ENCODE peak calls at places on chromosomes 6 and 20, in nine cellular contexts. I is SJSA1; Y is PC-3; V is MM.1S; T is IMR-90; W is CD4-positive, CD25-positive, alpha-beta regulatory T cell; A is CD4-positive, alpha-beta T cell; H is RWPE1; P is transverse colon. F is an unnamed sample.

GRCh38 chr6:12331951-12332749 is 42.0 kb downstream of the EDN1 start:
- DNase-seq in I (peak; percentile 52), Y (peak; percentile 53), V (no peak), T (peak; percentile 58), W (no peak), A (no peak), H (no peak), P (peak; percentile 58), F (peak; percentile 88)

GRCh38 chr6:106783631-106784566 is 154.5 kb downstream of the QRSL1 start:
- DNase-seq in I (no peak), Y (peak; percentile 62), V (no peak), T (no peak), W (no peak), A (no peak), H (peak; percentile 80), P (no peak), F (peak; percentile 67)

GRCh38 chr6:27837636-27838512 is 74.3 kb downstream of the OR2B2 start:
- DNase-seq in I (peak; percentile 74), Y (peak; percentile 99), V (peak; percentile 99), T (peak; percentile 100), W (peak; percentile 79), A (peak; percentile 70), H (peak; percentile 97), P (peak; percentile 87), F (peak; percentile 96)

GRCh38 chr6:122553697-122554096 is 56.5 kb upstream of the PKIB start:
- DNase-seq in I (no peak), Y (no peak), V (no peak), T (no peak), W (no peak), A (no peak), H (no peak), P (no peak), F (no peak)

GRCh38 chr6:101114703-101115102 is 233.6 kb upstream of the ASCC3 start:
- DNase-seq in I (peak; percentile 16), Y (peak; percentile 58), V (peak; percentile 45), T (peak; percentile 20), W (no peak), A (no peak), H (peak; percentile 32), P (no peak), F (peak; percentile 10)

GRCh38 chr6:157014871-157015270 is 237.7 kb downstream of the ARID1B start:
- DNase-seq in I (no peak), Y (no peak), V (no peak), T (no peak), W (no peak), A (no peak), H (no peak), P (no peak), F (no peak)

GRCh38 chr6:170075659-170076223 is 215.1 kb downstream of the DLL1 start:
- DNase-seq in I (no peak), Y (no peak), V (no peak), T (no peak), W (no peak), A (no peak), H (no peak), P (peak; percentile 8), F (no peak)

GRCh38 chr6:89350281-89351037 is 2.1 kb downstream of the UBE2J1 start:
- DNase-seq in I (peak; percentile 24), Y (no peak), V (peak; percentile 58), T (no peak), W (no peak), A (no peak), H (no peak), P (no peak), F (no peak)

GRCh38 chr20:46587986-46588385 is 37.5 kb upstream of the OCSTAMP start:
- DNase-seq in I (no peak), Y (no peak), V (no peak), T (no peak), W (no peak), A (no peak), H (no peak), P (no peak), F (no peak)

GRCh38 chr20:46088409-46089075 is 1.2 kb downstream of the NCOA5 start:
- DNase-seq in I (peak; percentile 24), Y (peak; percentile 68), V (peak; percentile 45), T (peak; percentile 8), W (no peak), A (no peak), H (peak; percentile 48), P (no peak), F (no peak)

GRCh38 chr6:41371461-41371991 is 36.1 kb downstream of the NCR2 start:
- DNase-seq in I (no peak), Y (no peak), V (no peak), T (peak; percentile 42), W (no peak), A (no peak), H (no peak), P (peak; percentile 38), F (no peak)

GRCh38 chr20:47574616-47575401 is 73.1 kb downstream of the NCOA3 start:
- DNase-seq in I (no peak), Y (peak; percentile 26), V (peak; percentile 60), T (peak; percentile 49), W (no peak), A (no peak), H (no peak), P (no peak), F (no peak)

DNA sequence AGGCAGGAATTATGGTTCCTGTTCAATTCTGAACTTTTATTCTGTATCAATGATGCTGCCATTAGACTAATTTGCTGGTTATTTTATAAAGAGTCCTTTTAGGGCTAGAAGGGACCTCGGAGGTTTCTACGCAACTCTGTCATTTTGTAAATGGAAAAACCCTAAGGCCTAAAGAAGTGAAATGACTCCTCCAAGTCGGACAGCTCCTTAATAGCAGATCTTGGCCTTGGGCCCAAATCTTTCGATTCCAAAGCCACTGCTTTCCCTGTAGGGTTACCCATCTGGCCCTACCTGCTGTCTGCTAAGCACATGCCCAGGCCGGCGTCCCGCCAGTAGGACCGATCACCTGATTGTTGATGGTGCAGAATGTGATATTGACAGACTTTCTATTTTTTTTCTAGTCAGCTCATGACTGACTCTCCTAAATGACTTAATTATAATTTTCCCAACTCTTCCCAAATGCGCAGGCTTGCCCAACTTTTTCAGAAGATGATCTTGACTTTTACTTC is 40.2 kb downstream of the PLEKHG1 start:
- DNase-seq in I (no peak), Y (no peak), V (no peak), T (no peak), W (no peak), A (no peak), H (no peak), P (no peak), F (no peak)
- H3K27ac ChIP-seq in I (no peak overlapping the region), Y (no peak overlapping the region), V (no peak overlapping the region), T (no peak overlapping the region), W (no peak overlapping the region), A (no peak overlapping the region), H (no peak overlapping the region), P (no peak overlapping the region), F (no peak overlapping the region)

DNA sequence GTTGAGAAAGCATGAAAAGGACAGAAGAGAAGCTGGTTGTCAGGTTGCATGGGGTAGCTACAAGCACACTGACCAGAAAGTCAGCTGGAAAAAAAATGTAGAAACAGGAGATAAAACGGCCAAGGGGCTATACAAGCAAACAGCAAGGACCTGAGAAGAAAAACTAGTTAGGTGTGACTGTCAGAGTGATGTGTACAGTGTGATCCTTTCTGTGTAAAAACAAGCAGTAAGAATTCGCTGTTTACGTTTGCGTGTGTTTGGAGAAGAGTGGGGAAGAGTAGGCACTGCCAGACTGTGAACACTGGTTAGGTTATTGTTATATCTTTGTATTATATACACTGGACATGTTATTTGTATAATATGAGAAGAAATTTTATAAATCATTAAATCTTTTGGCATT is 28.1 kb downstream of the PTPN1 start:
- DNase-seq in I (no peak), Y (no peak), V (no peak), T (no peak), W (no peak), A (no peak), H (no peak), P (no peak), F (no peak)
- H3K27ac ChIP-seq in I (peak overlapping the region; percentile 16), Y (no peak overlapping the region), V (no peak overlapping the region), T (peak overlapping the region; percentile 69), W (no peak overlapping the region), A (no peak overlapping the region), H (no peak overlapping the region), P (peak overlapping the region; percentile 4), F (no peak overlapping the region)

GRCh38 chr20:2300420-2300819 is 4.6 kb downstream of the TGM3 start:
- DNase-seq in I (no peak), Y (no peak), V (no peak), T (no peak), W (no peak), A (no peak), H (no peak), P (no peak), F (no peak)

GRCh38 chr20:2300002-2300401 is 4.2 kb downstream of the TGM3 start:
- DNase-seq in I (no peak), Y (no peak), V (no peak), T (no peak), W (no peak), A (no peak), H (no peak), P (no peak), F (no peak)

GRCh38 chr20:2302369-2302768 is 6.6 kb downstream of the TGM3 start:
- DNase-seq in I (no peak), Y (no peak), V (no peak), T (no peak), W (no peak), A (no peak), H (no peak), P (no peak), F (no peak)

GRCh38 chr20:2299301-2299700 is 3.5 kb downstream of the TGM3 start:
- DNase-seq in I (no peak), Y (no peak), V (no peak), T (no peak), W (no peak), A (no peak), H (no peak), P (peak; percentile 70), F (no peak)

DNA sequence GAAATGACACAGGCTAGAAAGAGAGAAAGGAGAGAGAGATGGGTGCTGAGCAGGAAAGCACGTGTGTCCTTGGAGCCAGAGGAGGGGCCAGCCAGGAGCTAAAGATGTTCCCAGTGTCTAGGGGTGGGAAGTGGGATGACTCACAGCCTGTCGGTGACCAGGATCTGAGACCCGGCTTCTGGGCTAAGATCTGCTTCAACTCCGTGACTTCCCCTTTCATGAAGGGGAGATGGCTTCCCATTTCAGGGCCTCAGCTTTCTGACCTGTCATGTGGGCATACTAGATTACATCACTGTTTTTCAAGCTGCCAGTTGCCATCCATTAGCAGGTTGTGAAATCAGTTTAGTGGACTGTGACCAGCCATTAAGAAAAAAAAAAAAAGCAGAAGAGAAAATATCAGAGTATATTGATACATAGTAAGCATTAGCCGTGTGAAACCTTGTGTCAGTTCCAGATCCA is 5.4 kb downstream of the TGM3 start:
- DNase-seq in I (peak; percentile 54), Y (no peak), V (no peak), T (no peak), W (no peak), A (no peak), H (no peak), P (peak; percentile 35), F (no peak)
- H3K27ac ChIP-seq in I (no peak overlapping the region), Y (no peak overlapping the region), V (no peak overlapping the region), T (no peak overlapping the region), W (no peak overlapping the region), A (no peak overlapping the region), H (no peak overlapping the region), P (no peak overlapping the region), F (no peak overlapping the region)

DNA sequence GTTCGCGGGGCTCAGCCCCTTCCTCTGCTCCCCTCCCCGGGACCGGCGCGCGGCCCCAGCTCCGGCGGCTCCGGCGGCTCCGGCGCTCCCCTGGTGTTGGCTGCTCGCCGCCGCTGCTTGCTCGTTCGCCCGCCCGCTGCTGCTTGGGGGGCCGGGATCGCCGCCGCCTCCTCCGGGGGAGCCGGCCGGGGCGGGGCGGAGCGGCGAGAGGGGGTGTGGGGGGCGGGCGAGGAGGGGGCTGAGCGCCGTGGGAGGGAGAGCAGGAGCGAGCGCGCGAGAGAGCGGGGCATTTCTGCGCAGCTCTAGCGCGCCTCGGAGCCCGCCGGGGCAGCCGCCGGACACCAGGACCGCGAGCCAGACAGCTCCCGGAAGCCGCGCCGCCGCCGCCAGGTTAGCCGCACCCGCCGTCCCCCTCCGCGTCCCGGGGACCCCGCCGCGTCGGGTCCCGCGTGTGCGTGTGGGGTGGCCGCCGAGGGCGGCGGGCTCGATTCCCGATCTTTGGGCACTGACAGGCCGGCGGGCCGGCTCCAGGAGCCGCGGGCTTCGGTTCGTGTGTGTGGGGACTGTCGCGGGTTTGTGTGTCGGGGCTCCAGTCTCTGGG is 62.0 kb upstream of the EPB41L1 start:
- DNase-seq in I (no peak), Y (peak; percentile 25), V (no peak), T (no peak), W (no peak), A (no peak), H (no peak), P (peak; percentile 45), F (no peak)
- H3K27ac ChIP-seq in I (no peak overlapping the region), Y (peak overlapping the region; percentile 3), V (no peak overlapping the region), T (no peak overlapping the region), W (no peak overlapping the region), A (no peak overlapping the region), H (peak overlapping the region; percentile 84), P (peak overlapping the region; percentile 87), F (no peak overlapping the region)

F was measured in epithelial cell of prostate.